ENCODE peak calls at places on chromosome 7, in nine cellular contexts. A is NCI-H1694 treated with DMSO at 0.1 percent for 48 hours; P is lung; T is right cardiac atrium; K is non-pigmented ciliary epithelial cell; U is nucleus accumbens; H is brain microvascular endothelial cell; R is stimulated activated CD4-positive, alpha-beta T cell treated with anti-CD3 and anti-CD28 coated beads, TNF-alpha, amount 100 ng/mL, for 4 hours; S is fibroblast of mammary gland. Z is an unnamed sample.
A peak's percentile ranks its signal among the peaks of the same experiment; 100 is the strongest.

GRCh38 chr7:149456770-149457421 is 4.0 kb downstream of the ZNF777 start:
- DNase-seq in A (no peak), P (peak; percentile 22), T (no peak), K (no peak), U (no peak), H (no peak), R (no peak), S (peak; percentile 15), Z (no peak)

GRCh38 chr7:90119178-90119971 is 34.9 kb upstream of the STEAP1 start:
- DNase-seq in A (no peak), P (no peak), T (peak; percentile 86), K (no peak), U (peak; percentile 66), H (no peak), R (peak; percentile 6), S (peak; percentile 23), Z (no peak)

GRCh38 chr7:86978804-86979506 is 80.5 kb downstream of the ELAPOR2 start:
- DNase-seq in A (no peak), P (no peak), T (no peak), K (no peak), U (no peak), H (no peak), R (no peak), S (no peak), Z (no peak)

GRCh38 chr7:116776610-116777289 is 85.6 kb upstream of the CAPZA2 start:
- DNase-seq in A (no peak), P (no peak), T (no peak), K (no peak), U (no peak), H (peak; percentile 65), R (no peak), S (peak; percentile 92), Z (no peak)

GRCh38 chr7:81025360-81025759 is 106.5 kb upstream of the SEMA3C start:
- DNase-seq in A (no peak), P (no peak), T (no peak), K (no peak), U (no peak), H (no peak), R (no peak), S (no peak), Z (no peak)

GRCh38 chr7:134651991-134652390 is 5.3 kb downstream of the BPGM start:
- DNase-seq in A (no peak), P (no peak), T (no peak), K (no peak), U (no peak), H (no peak), R (no peak), S (peak; percentile 50), Z (no peak)

GRCh38 chr7:15566476-15566875 is 4.7 kb upstream of the AGMO start:
- DNase-seq in A (no peak), P (no peak), T (no peak), K (no peak), U (no peak), H (no peak), R (no peak), S (no peak), Z (no peak)

GRCh38 chr7:50346548-50347497 is 42.3 kb downstream of the IKZF1 start:
- DNase-seq in A (no peak), P (no peak), T (no peak), K (no peak), U (no peak), H (no peak), R (no peak), S (no peak), Z (no peak)

GRCh38 chr7:101824440-101824839 is 7.0 kb downstream of the CUX1 start:
- DNase-seq in A (no peak), P (no peak), T (no peak), K (no peak), U (no peak), H (no peak), R (no peak), S (no peak), Z (no peak)

GRCh38 chr7:127870231-127870907 is 160.9 kb downstream of the LRRC4 start:
- DNase-seq in A (no peak), P (no peak), T (no peak), K (no peak), U (no peak), H (no peak), R (no peak), S (no peak), Z (no peak)

GRCh38 chr7:23016345-23017253 is 2.7 kb upstream of the HYCC1 start:
- DNase-seq in A (no peak), P (no peak), T (no peak), K (no peak), U (no peak), H (no peak), R (no peak), S (no peak), Z (no peak)

GRCh38 chr7:42511027-42511426 is 274.0 kb upstream of the GLI3 start:
- DNase-seq in A (no peak), P (no peak), T (no peak), K (no peak), U (no peak), H (no peak), R (no peak), S (peak; percentile 23), Z (no peak)

GRCh38 chr7:18890134-18890533 is 227.3 kb downstream of the TWIST1 start:
- DNase-seq in A (no peak), P (no peak), T (no peak), K (peak; percentile 34), U (no peak), H (peak; percentile 84), R (no peak), S (peak; percentile 96), Z (no peak)

GRCh38 chr7:79789584-79790345 is 336.3 kb upstream of the MAGI2 start:
- DNase-seq in A (no peak), P (no peak), T (no peak), K (no peak), U (no peak), H (peak; percentile 19), R (no peak), S (peak; percentile 61), Z (no peak)

GRCh38 chr7:137453356-137453755 is 109.8 kb upstream of the PTN start:
- DNase-seq in A (no peak), P (no peak), T (no peak), K (no peak), U (no peak), H (no peak), R (no peak), S (no peak), Z (no peak)

GRCh38 chr7:157660971-157661610 is 324.3 kb downstream of the DNAJB6 start:
- DNase-seq in A (no peak), P (no peak), T (no peak), K (no peak), U (no peak), H (no peak), R (no peak), S (no peak), Z (no peak)

GRCh38 chr7:157606140-157606539 is 269.3 kb downstream of the DNAJB6 start:
- DNase-seq in A (no peak), P (no peak), T (no peak), K (no peak), U (no peak), H (no peak), R (no peak), S (no peak), Z (no peak)

GRCh38 chr7:75715864-75716263 is 22.9 kb downstream of the HIP1 start:
- DNase-seq in A (no peak), P (no peak), T (no peak), K (no peak), U (no peak), H (no peak), R (no peak), S (peak; percentile 45), Z (no peak)

GRCh38 chr7:68146970-68147369 is 1150.3 kb downstream of the TYW1 start:
- DNase-seq in A (peak; percentile 94), P (no peak), T (no peak), K (no peak), U (no peak), H (no peak), R (no peak), S (no peak), Z (no peak)

GRCh38 chr7:129224251-129225205 is at the start of gene AHCYL2:
- DNase-seq in A (peak; percentile 98), P (peak; percentile 98), T (peak; percentile 100), K (peak; percentile 81), U (peak; percentile 100), H (peak; percentile 96), R (peak; percentile 94), S (peak; percentile 94), Z (peak; percentile 95)

GRCh38 chr7:44161371-44161770 is 20.2 kb upstream of the MYL7 start:
- DNase-seq in A (no peak), P (no peak), T (no peak), K (no peak), U (no peak), H (no peak), R (no peak), S (no peak), Z (no peak)

GRCh38 chr7:44073664-44074348 is 8.4 kb upstream of the PGAM2 start:
- DNase-seq in A (no peak), P (peak; percentile 79), T (peak; percentile 93), K (peak; percentile 31), U (peak; percentile 63), H (peak; percentile 55), R (no peak), S (peak; percentile 71), Z (no peak)

GRCh38 chr7:99374121-99375064 is at the start of gene ARPC1B:
- DNase-seq in A (peak; percentile 37), P (peak; percentile 86), T (peak; percentile 95), K (no peak), U (no peak), H (peak; percentile 51), R (peak; percentile 85), S (peak; percentile 66), Z (peak; percentile 68)

GRCh38 chr7:69277361-69277760 is 320.9 kb upstream of the AUTS2 start:
- DNase-seq in A (no peak), P (no peak), T (no peak), K (no peak), U (no peak), H (no peak), R (no peak), S (no peak), Z (no peak)

GRCh38 chr7:1710936-1711335 is 40.9 kb downstream of the ELFN1 start:
- DNase-seq in A (no peak), P (no peak), T (peak; percentile 33), K (no peak), U (no peak), H (no peak), R (no peak), S (no peak), Z (no peak)

GRCh38 chr7:125648543-125648942 is 718.9 kb upstream of the POT1 start:
- DNase-seq in A (no peak), P (no peak), T (no peak), K (no peak), U (no peak), H (no peak), R (no peak), S (no peak), Z (no peak)